ENCODE peak calls at places on chromosomes 13 and 19, in nine cellular contexts. X, N, R, C, V, K, S, B and W are unnamed samples.

GRCh38 chr13:107860284-107860683 is 355.1 kb downstream of the LIG4 start:
- DNase-seq in V (no peak), K (no peak), N (no peak), C (no peak), B (no peak), S (no peak), R (no peak), X (no peak), W (no peak)

GRCh38 chr13:79966039-79966438 is 374.9 kb downstream of the SPRY2 start:
- DNase-seq in S (no peak), K (no peak), X (no peak), V (no peak), N (no peak), R (no peak), B (no peak), C (no peak), W (no peak)

GRCh38 chr19:36120092-36120983 is 5.1 kb downstream of the TBCB start:
- DNase-seq in K (no peak), B (peak), R (no peak), C (no peak), N (no peak), S (no peak), V (no peak), X (no peak), W (peak)

GRCh38 chr19:53865523-53865917 is 2.2 kb upstream of the MYADM start:
- DNase-seq in K (no peak), R (no peak), N (no peak), X (peak), V (no peak), S (no peak), B (no peak), C (peak), W (no peak)

GRCh38 chr13:39765801-39766463 is 110.5 kb downstream of the COG6 start:
- DNase-seq in K (no peak), C (peak), B (peak), R (peak), N (peak), V (no peak), X (peak), S (no peak), W (peak)

GRCh38 chr19:4647676-4648644 is 8.6 kb downstream of the TNFAIP8L1 start:
- DNase-seq in S (no peak), X (no peak), C (peak), B (no peak), N (no peak), V (no peak), K (no peak), R (no peak), W (no peak)

GRCh38 chr13:108193806-108194205 is 21.5 kb downstream of the LIG4 start:
- DNase-seq in N (no peak), B (no peak), V (no peak), R (no peak), S (no peak), K (no peak), X (no peak), C (no peak), W (no peak)

GRCh38 chr13:20824762-20825161 is 51.0 kb upstream of the EEF1AKMT1 start:
- DNase-seq in K (peak), V (peak), N (no peak), C (peak), R (no peak), S (no peak), B (no peak), X (no peak), W (no peak)

GRCh38 chr13:47277774-47278173 is 380.9 kb upstream of the HTR2A start:
- DNase-seq in B (no peak), V (no peak), R (no peak), N (no peak), S (no peak), C (peak), X (no peak), K (no peak), W (peak)